ENCODE peak calls at places on chromosomes 6 and 20, in six cellular contexts. J is A549, R is dorsolateral prefrontal cortex, B is Panc1, C is endodermal cell, F is left lung. X is an unnamed sample.

GRCh38 chr20:38498909-38499308 is 26.3 kb downstream of the RALGAPB start:
- DNase-seq in J (no peak), R (no peak), C (no peak), B (no peak), F (no peak), X (no peak)

GRCh38 chr6:106181664-106182418 is 95.7 kb downstream of the PRDM1 start:
- DNase-seq in R (no peak), F (no peak), B (no peak), J (no peak), C (no peak), X (no peak)

GRCh38 chr6:158630944-158631616 is 13.5 kb downstream of the DYNLT1 start:
- DNase-seq in J (no peak), F (peak; percentile 80), C (peak; percentile 39), R (no peak), B (no peak), X (peak; percentile 77)

GRCh38 chr6:1665214-1665613 is 55.5 kb downstream of the FOXC1 start:
- DNase-seq in F (no peak), C (no peak), B (no peak), R (no peak), J (no peak), X (no peak)

GRCh38 chr6:41936073-41936837 is 5.4 kb downstream of the CCND3 start:
- DNase-seq in C (peak; percentile 89), J (peak; percentile 72), F (peak; percentile 80), B (peak; percentile 80), R (peak; percentile 57), X (peak; percentile 63)

GRCh38 chr6:82959385-82959941 is 106.2 kb downstream of the UBE3D start:
- DNase-seq in J (no peak), F (no peak), R (no peak), C (peak; percentile 70), B (no peak), X (no peak)

GRCh38 chr6:128111096-128111495 is 210.2 kb upstream of the THEMIS start:
- DNase-seq in B (no peak), R (no peak), J (no peak), F (no peak), C (no peak), X (no peak)

GRCh38 chr6:30399390-30400058 is 54.6 kb downstream of the RPP21 start:
- DNase-seq in B (no peak), J (no peak), R (no peak), F (no peak), C (no peak), X (no peak)

GRCh38 chr6:19368511-19368910 is 468.7 kb upstream of the ID4 start:
- DNase-seq in R (no peak), B (no peak), C (no peak), F (no peak), J (no peak), X (no peak)

GRCh38 chr6:17315262-17315661 is 34.1 kb downstream of the RBM24 start:
- DNase-seq in J (no peak), C (no peak), B (no peak), R (no peak), F (no peak), X (no peak)

GRCh38 chr6:2877057-2877882 is 25.8 kb downstream of the SERPINB9 start:
- DNase-seq in R (no peak), C (peak; percentile 81), J (peak; percentile 43), F (no peak), B (no peak), X (no peak)

GRCh38 chr6:107115695-107116327 is 496 bp upstream of the BEND3 start:
- DNase-seq in F (peak; percentile 85), R (peak; percentile 23), J (peak; percentile 35), B (no peak), C (peak; percentile 92), X (peak; percentile 67)

GRCh38 chr6:24537771-24538385 is 43.1 kb downstream of the ALDH5A1 start:
- DNase-seq in B (no peak), F (no peak), C (no peak), R (no peak), J (no peak), X (no peak)

GRCh38 chr6:169723991-169724553 is at the start of gene PHF10:
- DNase-seq in F (peak; percentile 83), J (no peak), C (no peak), R (peak; percentile 27), B (no peak), X (peak; percentile 41)

GRCh38 chr6:25250878-25251277 is 28.3 kb upstream of the CARMIL1 start:
- DNase-seq in B (no peak), F (no peak), R (no peak), C (no peak), J (no peak), X (no peak)

GRCh38 chr20:51531141-51531710 is 11.3 kb downstream of the NFATC2 start:
- DNase-seq in C (no peak), F (no peak), B (no peak), J (peak; percentile 37), R (no peak), X (no peak)

GRCh38 chr20:22339091-22339881 is 245.1 kb downstream of the FOXA2 start:
- DNase-seq in C (peak; percentile 80), R (no peak), J (peak; percentile 60), F (no peak), B (peak; percentile 84), X (peak; percentile 23)

GRCh38 chr20:45016089-45016641 is 49.9 kb downstream of the STK4 start:
- DNase-seq in F (no peak), J (no peak), C (no peak), R (no peak), B (no peak), X (no peak)

GRCh38 chr6:119077643-119078448 is 618 bp downstream of the FAM184A start:
- DNase-seq in F (peak; percentile 84), J (no peak), R (no peak), C (peak; percentile 85), B (peak; percentile 18), X (peak; percentile 52)

GRCh38 chr6:9437836-9438235 is 977.0 kb downstream of the TFAP2A start:
- DNase-seq in C (no peak), R (no peak), J (no peak), F (no peak), B (no peak), X (no peak)

GRCh38 chr6:130043344-130043743 is 25.0 kb downstream of the L3MBTL3 start:
- DNase-seq in R (no peak), J (no peak), F (no peak), B (no peak), C (no peak), X (no peak)

GRCh38 chr6:29524982-29525639 is 34.4 kb downstream of the UBD start:
- DNase-seq in J (no peak), B (no peak), F (no peak), C (peak; percentile 20), R (no peak), X (no peak)

GRCh38 chr20:22567944-22568871 is 16.2 kb downstream of the FOXA2 start:
- DNase-seq in F (peak; percentile 83), J (no peak), B (no peak), R (no peak), C (peak; percentile 85), X (peak; percentile 90)

GRCh38 chr6:44133003-44133931 is 5.9 kb downstream of the TMEM63B start:
- DNase-seq in C (peak; percentile 77), F (no peak), B (no peak), J (peak; percentile 35), R (peak; percentile 49), X (no peak)

GRCh38 chr6:89952696-89953095 is 58.4 kb downstream of the GJA10 start:
- DNase-seq in J (no peak), C (no peak), B (no peak), R (no peak), F (no peak), X (no peak)

GRCh38 chr20:57638173-57638894 is 18.1 kb upstream of the ZBP1 start:
- DNase-seq in C (no peak), B (no peak), F (no peak), J (no peak), R (no peak), X (no peak)

GRCh38 chr6:34934516-34934915 is 45.5 kb downstream of the ANKS1A start:
- DNase-seq in F (no peak), B (no peak), J (no peak), R (no peak), C (no peak), X (peak; percentile 86)
- H3K27ac ChIP-seq in F (no peak overlapping the region), B (no peak overlapping the region), J (no peak overlapping the region), R (no peak overlapping the region), C (no peak overlapping the region), X (no peak overlapping the region)

DNA sequence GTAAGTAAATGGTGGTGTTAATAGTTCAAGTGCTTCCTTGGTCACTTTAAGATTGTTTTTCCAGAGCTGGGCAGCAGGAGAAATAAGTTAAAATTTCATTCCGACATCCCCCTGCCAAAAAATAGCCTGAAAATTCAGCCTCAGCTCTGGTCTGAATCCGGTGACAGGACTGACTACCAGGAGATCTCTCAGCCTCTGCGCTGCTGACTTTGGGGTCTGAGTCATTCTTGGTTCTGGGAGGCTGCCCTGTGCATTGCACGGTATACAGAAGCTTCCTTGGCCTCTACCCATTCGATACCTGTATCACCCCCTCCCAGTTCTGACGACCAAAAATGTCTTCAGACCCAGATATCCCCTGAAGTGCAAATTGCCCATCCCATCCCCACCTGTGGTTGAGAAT is 36.3 kb upstream of the TFAP2C start:
- DNase-seq in C (no peak), B (no peak), J (no peak), R (no peak), F (no peak), X (no peak)
- H3K27ac ChIP-seq in C (no peak overlapping the region), B (no peak overlapping the region), J (peak overlapping the region; percentile 74), R (no peak overlapping the region), F (no peak overlapping the region), X (no peak overlapping the region)

GRCh38 chr20:12928755-12929401 is 79.9 kb upstream of the SPTLC3 start:
- DNase-seq in F (no peak), R (no peak), J (no peak), B (no peak), C (no peak), X (no peak)

GRCh38 chr20:12925214-12925755 is 83.5 kb upstream of the SPTLC3 start:
- DNase-seq in F (no peak), R (no peak), C (peak; percentile 85), B (peak; percentile 41), J (peak; percentile 81), X (peak; percentile 34)

GRCh38 chr20:12927489-12927888 is 81.3 kb upstream of the SPTLC3 start:
- DNase-seq in B (no peak), F (no peak), J (no peak), C (no peak), R (no peak), X (no peak)

GRCh38 chr20:12925863-12926547 is 82.8 kb upstream of the SPTLC3 start:
- DNase-seq in R (no peak), F (no peak), C (no peak), B (no peak), J (no peak), X (no peak)

DNA sequence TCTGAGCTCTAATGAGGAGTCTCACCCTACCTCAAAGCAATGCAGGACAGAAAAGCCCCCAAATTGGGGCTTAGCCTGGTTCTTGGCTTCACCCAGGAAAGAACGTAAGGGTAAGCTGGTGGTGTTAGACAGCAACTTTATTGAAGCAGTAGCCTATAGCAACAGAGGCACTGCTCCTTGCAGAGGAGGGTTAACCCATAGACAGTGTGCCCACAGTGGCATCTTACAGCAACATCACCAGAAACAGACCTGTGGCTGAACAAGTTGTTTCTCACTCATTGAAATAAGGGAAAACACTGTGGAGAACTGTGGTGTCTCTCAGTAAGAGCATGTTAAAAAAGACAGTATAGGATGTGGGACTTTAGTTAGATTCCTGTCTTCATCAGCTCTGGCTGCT is 80.4 kb upstream of the SPTLC3 start:
- DNase-seq in F (no peak), J (no peak), B (no peak), C (no peak), R (no peak), X (no peak)
- H3K27ac ChIP-seq in F (no peak overlapping the region), J (peak overlapping the region; percentile 1), B (no peak overlapping the region), C (no peak overlapping the region), R (no peak overlapping the region), X (no peak overlapping the region)

GRCh38 chr20:1373036-1373435 is 19.8 kb downstream of the FKBP1A start:
- DNase-seq in F (no peak), B (no peak), R (no peak), J (no peak), C (no peak), X (no peak)
- H3K27ac ChIP-seq in F (peak overlapping the region; percentile 79), B (no peak overlapping the region), R (peak overlapping the region; percentile 71), J (no peak overlapping the region), C (no peak overlapping the region), X (no peak overlapping the region)